ENCODE peak calls at places on chromosomes 5 and 9, in eight cellular contexts. Y is left ventricle myocardium inferior; T is cardiac fibroblast; R is astrocyte of the spinal cord; J is CD8-positive, alpha-beta T cell; B is lower lobe of right lung; N is esophagus squamous epithelium; K is brain microvascular endothelial cell. H is an unnamed sample.
A peak's percentile ranks its signal among the peaks of the same experiment; 100 is the strongest.

GRCh38 chr9:125416517-125416916 is 154.9 kb downstream of the GAPVD1 start:
- DNase-seq in N (no peak), B (no peak), T (no peak), K (no peak), R (no peak), Y (no peak), J (no peak), H (no peak)

GRCh38 chr9:131012396-131012917 is 3.5 kb downstream of the LAMC3 start:
- DNase-seq in B (no peak), J (no peak), R (no peak), T (no peak), Y (no peak), K (no peak), N (no peak), H (no peak)

GRCh38 chr5:56508249-56508648 is 275.1 kb upstream of the ANKRD55 start:
- DNase-seq in Y (no peak), K (no peak), T (no peak), J (no peak), R (no peak), B (no peak), N (no peak), H (no peak)

GRCh38 chr5:152464048-152464447 is 59.0 kb upstream of the NMUR2 start:
- DNase-seq in J (no peak), Y (no peak), R (no peak), N (no peak), T (no peak), B (no peak), K (no peak), H (no peak)

GRCh38 chr9:136496801-136497620 is 14.2 kb upstream of the SEC16A start:
- DNase-seq in J (no peak), K (no peak), Y (no peak), N (no peak), B (no peak), R (no peak), T (no peak), H (no peak)

GRCh38 chr9:109715340-109715739 is 64.7 kb upstream of the PALM2AKAP2 start:
- DNase-seq in J (no peak), T (no peak), N (no peak), Y (no peak), K (no peak), B (no peak), R (no peak), H (no peak)

GRCh38 chr9:121725008-121725795 is 73.8 kb downstream of the DAB2IP start:
- DNase-seq in N (no peak), R (peak; percentile 92), K (peak; percentile 95), B (peak; percentile 84), Y (peak; percentile 96), J (no peak), T (peak; percentile 100), H (peak; percentile 99)

GRCh38 chr5:115553082-115553481 is 8.5 kb upstream of the FEM1C start:
- DNase-seq in Y (no peak), R (no peak), J (no peak), K (no peak), N (no peak), T (no peak), B (no peak), H (no peak)

GRCh38 chr9:2321523-2322148 is 300.0 kb upstream of the VLDLR start:
- DNase-seq in N (no peak), R (no peak), J (no peak), T (peak; percentile 11), B (no peak), K (no peak), Y (no peak), H (peak; percentile 11)

GRCh38 chr9:98185611-98186171 is 6.7 kb downstream of the CORO2A start:
- DNase-seq in B (no peak), T (peak; percentile 33), N (no peak), Y (no peak), J (no peak), R (no peak), K (no peak), H (peak; percentile 10)

GRCh38 chr5:172496671-172497371 is 42.5 kb upstream of the SH3PXD2B start:
- DNase-seq in R (peak; percentile 6), Y (peak; percentile 70), K (peak; percentile 43), B (no peak), N (no peak), T (peak; percentile 87), J (no peak), H (peak; percentile 85)

GRCh38 chr5:170538970-170539586 is 35.3 kb downstream of the KCNIP1 start:
- DNase-seq in N (no peak), R (no peak), J (no peak), B (no peak), T (no peak), K (no peak), Y (no peak), H (no peak)

GRCh38 chr5:58294598-58295298 is 165.1 kb downstream of the PLK2 start:
- DNase-seq in K (peak; percentile 4), R (peak; percentile 32), T (no peak), Y (no peak), B (no peak), N (no peak), J (no peak), H (peak; percentile 23)

GRCh38 chr5:146751781-146752401 is 126.7 kb downstream of the PPP2R2B start:
- DNase-seq in T (no peak), J (peak; percentile 53), K (no peak), R (no peak), B (no peak), Y (no peak), N (no peak), H (no peak)

GRCh38 chr5:146560205-146560812 is 44.3 kb upstream of the GPR151 start:
- DNase-seq in Y (no peak), B (no peak), J (no peak), K (no peak), T (peak; percentile 10), R (no peak), N (no peak), H (peak; percentile 4)

GRCh38 chr9:136231478-136232297 is 13.9 kb downstream of the QSOX2 start:
- DNase-seq in R (no peak), Y (no peak), J (no peak), B (no peak), K (no peak), N (no peak), T (no peak), H (no peak)

DNA sequence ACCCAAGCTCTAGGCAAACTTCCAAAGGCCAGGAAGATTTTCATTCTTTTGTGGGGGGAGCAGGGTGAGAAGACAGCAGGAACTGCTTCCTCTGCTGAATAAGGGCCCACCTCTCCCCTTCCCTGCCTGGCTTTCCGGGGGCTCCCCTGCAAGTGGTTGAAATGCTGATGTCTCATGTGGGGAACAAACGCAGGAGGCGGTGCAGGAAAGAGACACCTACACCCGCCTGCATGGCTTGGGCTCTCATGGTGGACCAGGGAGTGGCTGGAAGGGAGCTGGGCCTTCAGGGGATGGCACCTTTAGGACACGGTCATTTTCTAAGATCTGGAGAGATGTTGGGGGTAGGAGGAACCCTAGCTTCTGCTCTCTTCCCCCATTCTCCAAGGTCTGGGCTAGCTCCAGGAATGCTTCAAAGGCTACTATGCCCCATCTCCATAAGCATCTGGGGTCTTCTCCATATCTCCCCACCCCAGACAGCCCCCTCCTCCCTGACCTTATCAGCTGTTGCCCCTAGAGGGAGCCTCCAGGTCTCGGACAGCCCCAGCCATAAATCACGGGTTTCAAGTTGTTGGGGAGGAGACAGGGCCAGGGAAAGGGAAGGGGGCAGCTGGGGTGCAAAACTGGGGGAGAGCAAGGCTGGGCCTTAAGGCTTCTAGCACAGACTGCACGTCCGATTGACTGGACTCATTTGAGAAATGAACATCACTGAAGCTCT is 76.6 kb downstream of the PSD2 start:
- DNase-seq in J (no peak), N (no peak), T (no peak), Y (no peak), K (no peak), R (no peak), B (no peak), H (no peak)
- TF ChIP-seq CTCF in J (no peak), N (no peak), T (no peak), Y (no peak), K (peak; percentile 36), R (peak; percentile 11), B (no peak), H (no peak)

DNA sequence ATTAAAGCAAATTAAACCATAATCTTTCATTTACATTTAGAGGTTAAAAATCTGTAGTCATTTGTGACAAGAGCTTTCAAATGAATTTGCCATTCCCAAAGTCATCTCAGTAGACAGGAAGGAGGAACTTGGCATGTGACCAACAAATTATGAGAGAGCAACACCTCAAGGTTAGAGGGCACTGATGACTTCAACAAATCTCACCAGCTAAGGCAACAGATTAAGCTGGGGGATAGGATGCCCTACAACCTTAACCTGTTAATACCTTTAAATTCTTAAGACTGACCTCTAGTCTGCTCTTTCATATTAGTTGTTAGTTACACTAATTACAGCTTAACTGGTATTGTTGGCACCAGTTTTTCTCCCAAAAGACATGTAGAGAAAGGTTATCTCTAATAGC is 18.4 kb downstream of the POU5F2 start:
- DNase-seq in K (no peak), J (no peak), T (peak; percentile 11), B (no peak), R (no peak), Y (no peak), N (no peak), H (peak; percentile 20)
- H3K4me3 ChIP-seq in K (no peak overlapping the region), J (no peak overlapping the region), T (no peak overlapping the region), B (no peak overlapping the region), R (no peak overlapping the region), Y (no peak overlapping the region), N (no peak overlapping the region), H (no peak overlapping the region)

GRCh38 chr9:77291714-77292113 is 114.4 kb downstream of the VPS13A start:
- DNase-seq in J (no peak), Y (no peak), K (peak; percentile 49), T (peak; percentile 31), B (no peak), R (no peak), N (no peak), H (peak; percentile 50)
- TF ChIP-seq CTCF in J (no peak), Y (peak; percentile 22), K (peak; percentile 75), T (peak; percentile 56), B (peak; percentile 28), R (peak; percentile 52), N (no peak), H (peak; percentile 55)

GRCh38 chr5:91288517-91288916 is 94.6 kb downstream of the ARRDC3 start:
- DNase-seq in R (no peak), Y (no peak), N (no peak), B (no peak), K (no peak), T (no peak), J (no peak), H (no peak)

GRCh38 chr5:91291628-91292569 is 91.2 kb downstream of the ARRDC3 start:
- DNase-seq in R (no peak), Y (no peak), B (no peak), T (no peak), N (no peak), K (no peak), J (no peak), H (no peak)

GRCh38 chr5:91283899-91284298 is 99.2 kb downstream of the ARRDC3 start:
- DNase-seq in B (no peak), R (peak; percentile 93), J (no peak), Y (no peak), N (no peak), K (no peak), T (peak; percentile 60), H (peak; percentile 60)

GRCh38 chr5:91283326-91283725 is 99.8 kb downstream of the ARRDC3 start:
- DNase-seq in J (no peak), R (no peak), N (no peak), T (no peak), K (no peak), Y (no peak), B (no peak), H (no peak)

DNA sequence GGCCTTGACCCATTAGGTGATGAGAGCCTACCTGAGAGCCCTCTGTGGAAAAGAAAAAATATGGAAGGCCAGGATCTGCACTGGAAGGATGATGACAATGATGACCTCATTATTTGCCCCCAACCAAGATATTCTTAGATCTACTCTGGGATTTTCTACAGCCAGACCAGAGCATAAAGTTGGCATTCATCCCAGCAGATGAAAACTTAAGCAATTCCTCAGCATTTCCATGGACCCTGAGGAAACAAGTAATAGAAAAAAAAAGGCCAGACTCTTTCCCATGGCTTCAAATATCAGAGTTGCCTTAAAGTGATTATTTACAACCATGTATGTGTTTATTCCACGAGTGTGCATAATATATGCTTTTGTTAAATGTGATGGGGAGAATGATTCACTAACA is 95.0 kb downstream of the ARRDC3 start:
- DNase-seq in J (no peak), R (peak; percentile 79), K (peak; percentile 54), B (no peak), N (no peak), T (peak; percentile 91), Y (no peak), H (peak; percentile 92)
- H3K4me3 ChIP-seq in J (no peak overlapping the region), R (no peak overlapping the region), K (no peak overlapping the region), B (no peak overlapping the region), N (no peak overlapping the region), T (no peak overlapping the region), Y (no peak overlapping the region), H (no peak overlapping the region)